ENCODE peak calls at places on chromosomes 6 and 20, in ten cellular contexts. C is LoVo; J is AG09319; F is T-helper 9 cell; O is ecto neural progenitor cell; H is RKO; K is heart left ventricle; P is CD14-positive monocyte; B is activated CD4-positive, alpha-beta T cell treated with anti-CD3 and anti-CD28 coated beads for 24 hours; Q is brain microvascular endothelial cell. A is an unnamed sample.

GRCh38 chr6:45461486-45461885 is 83.8 kb upstream of the SUPT3H start:
- DNase-seq in K (no peak), B (no peak), F (no peak), H (no peak), J (no peak), C (no peak), Q (no peak), O (no peak), P (no peak), A (no peak)

GRCh38 chr20:25543068-25543467 is 42.3 kb downstream of the NINL start:
- DNase-seq in K (no peak), C (no peak), H (peak), O (no peak), J (no peak), P (no peak), B (no peak), F (no peak), Q (peak), A (no peak)

GRCh38 chr6:167153523-167153959 is 4.2 kb downstream of the GPR31 start:
- DNase-seq in O (no peak), K (no peak), H (peak), Q (peak), C (no peak), J (no peak), B (no peak), F (no peak), P (peak), A (no peak)

GRCh38 chr20:36786663-36787062 is 13.1 kb upstream of the DSN1 start:
- DNase-seq in H (no peak), O (no peak), K (no peak), J (no peak), P (no peak), F (no peak), C (no peak), B (no peak), Q (no peak), A (no peak)

GRCh38 chr20:47785900-47786762 is 850 bp upstream of the SULF2 start:
- DNase-seq in O (peak), F (no peak), B (no peak), Q (peak), K (peak), H (no peak), C (peak), J (peak), P (peak), A (peak)

GRCh38 chr6:42532038-42532669 is 31.7 kb upstream of the UBR2 start:
- DNase-seq in J (no peak), B (no peak), P (no peak), Q (peak), O (no peak), K (no peak), C (peak), H (peak), F (no peak), A (no peak)

GRCh38 chr6:139882234-139882633 is 507.8 kb upstream of the CITED2 start:
- DNase-seq in H (no peak), Q (peak), J (no peak), O (no peak), B (no peak), C (no peak), P (no peak), K (no peak), F (no peak), A (no peak)

GRCh38 chr6:112979830-112980229 is 632.7 kb downstream of the RFPL4B start:
- DNase-seq in C (peak), K (no peak), F (no peak), Q (peak), P (no peak), H (no peak), O (no peak), J (no peak), B (no peak), A (no peak)

GRCh38 chr6:14520029-14520428 is 402.5 kb downstream of the CD83 start:
- DNase-seq in H (peak), F (no peak), C (no peak), J (no peak), Q (no peak), B (no peak), P (no peak), O (no peak), K (no peak), A (no peak)

GRCh38 chr6:6713660-6714446 is 125.3 kb downstream of the LY86 start:
- DNase-seq in B (no peak), O (no peak), P (no peak), H (no peak), K (no peak), Q (peak), J (no peak), F (no peak), C (no peak), A (no peak)

GRCh38 chr6:1423578-1423977 is 34.2 kb downstream of the FOXF2 start:
- DNase-seq in K (no peak), H (no peak), O (no peak), F (no peak), B (no peak), C (no peak), Q (no peak), P (no peak), J (peak), A (peak)

GRCh38 chr6:136024711-136025110 is 173.2 kb downstream of the PDE7B start:
- DNase-seq in P (no peak), B (no peak), C (no peak), J (no peak), K (no peak), O (no peak), Q (no peak), F (no peak), H (no peak), A (no peak)

GRCh38 chr6:38172739-38173415 is 353.4 kb downstream of the ZFAND3 start:
- DNase-seq in J (no peak), P (no peak), O (no peak), K (no peak), B (no peak), F (no peak), H (no peak), Q (no peak), C (no peak), A (peak)

GRCh38 chr6:26249959-26250805 is 114.8 kb upstream of the BTN3A2 start:
- DNase-seq in B (no peak), Q (peak), K (no peak), F (peak), J (no peak), H (peak), P (peak), C (peak), O (peak), A (no peak)

GRCh38 chr6:12717356-12717755 is 789 bp downstream of the PHACTR1 start:
- DNase-seq in F (no peak), H (no peak), J (no peak), Q (no peak), O (no peak), K (no peak), C (no peak), P (no peak), B (no peak), A (no peak)

GRCh38 chr6:53616450-53617357 is 48.9 kb downstream of the KLHL31 start:
- DNase-seq in K (no peak), F (no peak), J (no peak), P (no peak), Q (no peak), C (peak), B (no peak), O (no peak), H (no peak), A (no peak)

GRCh38 chr20:56520180-56520579 is 4.4 kb upstream of the FAM209A start:
- DNase-seq in B (no peak), H (no peak), O (no peak), J (no peak), Q (no peak), F (no peak), K (no peak), P (no peak), C (no peak), A (peak)

GRCh38 chr6:118649918-118650499 is 1.4 kb downstream of the CEP85L start:
- DNase-seq in O (no peak), Q (no peak), K (no peak), B (no peak), C (no peak), H (peak), P (no peak), J (no peak), F (no peak), A (no peak)

GRCh38 chr6:166757226-166758135 is 130.4 kb upstream of the RPS6KA2 start:
- DNase-seq in C (no peak), H (no peak), Q (peak), J (no peak), F (no peak), O (peak), K (no peak), P (no peak), B (no peak), A (no peak)

GRCh38 chr6:47587503-47587902 is 109.9 kb downstream of the CD2AP start:
- DNase-seq in F (no peak), B (no peak), J (no peak), H (no peak), Q (no peak), K (no peak), O (no peak), C (no peak), P (no peak), A (no peak)

GRCh38 chr6:63389191-63389844 is 69.5 kb upstream of the LGSN start:
- DNase-seq in C (no peak), Q (no peak), K (no peak), J (no peak), B (no peak), F (no peak), H (no peak), O (no peak), P (no peak), A (no peak)

GRCh38 chr20:47412073-47412472 is 55.6 kb upstream of the ZMYND8 start:
- DNase-seq in C (no peak), J (no peak), P (no peak), Q (no peak), K (no peak), F (no peak), H (no peak), B (no peak), O (no peak), A (no peak)

GRCh38 chr6:164286021-164286420 is 871.5 kb downstream of the QKI start:
- DNase-seq in Q (peak), J (no peak), O (no peak), B (no peak), C (no peak), K (no peak), H (no peak), F (no peak), P (no peak), A (no peak)

GRCh38 chr6:47256981-47257730 is 52.5 kb downstream of the TNFRSF21 start:
- DNase-seq in H (no peak), C (no peak), K (no peak), Q (no peak), J (no peak), B (no peak), F (no peak), O (no peak), P (no peak), A (no peak)

GRCh38 chr6:116352515-116353471 is 18.0 kb upstream of the DSE start:
- DNase-seq in B (no peak), Q (no peak), C (no peak), J (peak), P (no peak), O (no peak), K (no peak), H (no peak), F (no peak), A (no peak)

GRCh38 chr6:170440437-170440836 is 112.7 kb downstream of the PSMB1 start:
- DNase-seq in F (no peak), O (peak), J (no peak), P (no peak), B (no peak), H (no peak), K (no peak), Q (no peak), C (no peak), A (peak)

GRCh38 chr20:55057779-55058415 is 582.5 kb downstream of the DOK5 start:
- DNase-seq in B (no peak), F (no peak), K (no peak), O (no peak), C (no peak), Q (no peak), P (no peak), H (peak), J (no peak), A (no peak)

GRCh38 chr6:157840776-157841175 is 17.7 kb downstream of the SNX9 start:
- DNase-seq in J (no peak), Q (peak), C (peak), O (no peak), H (peak), P (no peak), B (no peak), K (no peak), F (no peak), A (no peak)

GRCh38 chr20:4613718-4614620 is 107.7 kb upstream of the PRND start:
- DNase-seq in J (no peak), P (peak), C (no peak), H (peak), Q (peak), K (peak), B (peak), F (peak), O (no peak), A (no peak)

GRCh38 chr6:88548891-88549505 is 382.9 kb upstream of the CNR1 start:
- DNase-seq in K (no peak), H (no peak), J (no peak), F (no peak), C (no peak), P (no peak), O (no peak), Q (no peak), B (no peak), A (no peak)

GRCh38 chr6:166025149-166025898 is 142.3 kb downstream of the TBXT start:
- DNase-seq in O (no peak), J (peak), B (no peak), K (no peak), Q (peak), C (no peak), F (no peak), P (no peak), H (no peak), A (peak)

GRCh38 chr6:35687658-35688604 is 784 bp downstream of the FKBP5 start:
- DNase-seq in K (peak), C (peak), P (no peak), J (no peak), Q (no peak), B (no peak), F (peak), O (peak), H (peak), A (peak)

GRCh38 chr20:31605902-31606677 is 1.0 kb downstream of the ID1 start:
- DNase-seq in B (no peak), O (peak), J (no peak), Q (no peak), C (no peak), H (peak), K (peak), F (no peak), P (no peak), A (peak)

GRCh38 chr20:25510721-25511120 is 74.6 kb downstream of the NINL start:
- DNase-seq in P (no peak), K (no peak), F (no peak), H (no peak), B (no peak), J (no peak), C (no peak), O (no peak), Q (no peak), A (no peak)

A was measured in posterior vena cava.